ENCODE peak calls at places on chromosomes 11 and 22, in seven cellular contexts. C is nephron progenitor cell, E is GM13977, J is fibroblast of the aortic adventitia, W is cardiac fibroblast, P is heart right ventricle, X is left ventricle myocardium inferior. Z is an unnamed sample.

GRCh38 chr11:61861634-61862033 is 29.7 kb downstream of the FADS3 start:
- DNase-seq in J (no peak), C (no peak), X (peak), W (no peak), P (peak), E (no peak), Z (no peak)

GRCh38 chr22:41217553-41218157 is 12.5 kb downstream of the L3MBTL2 start:
- DNase-seq in E (peak), P (peak), J (peak), C (no peak), W (peak), X (peak), Z (peak)

GRCh38 chr11:15801126-15801525 is 555.2 kb downstream of the SOX6 start:
- DNase-seq in E (no peak), X (no peak), P (no peak), J (no peak), W (no peak), C (no peak), Z (no peak)

GRCh38 chr11:70877151-70877550 is 375.2 kb downstream of the SHANK2 start:
- DNase-seq in J (no peak), W (no peak), X (no peak), C (no peak), P (no peak), E (no peak), Z (no peak)

GRCh38 chr11:16001899-16002426 is 354.4 kb downstream of the SOX6 start:
- DNase-seq in P (no peak), J (peak), W (peak), E (no peak), X (no peak), C (no peak), Z (no peak)

GRCh38 chr11:114348200-114349191 is 51.8 kb downstream of the C11orf71 start:
- DNase-seq in J (peak), C (peak), E (peak), X (no peak), W (peak), P (no peak), Z (peak)

GRCh38 chr11:13850256-13851010 is 112.1 kb upstream of the SPON1 start:
- DNase-seq in P (no peak), J (no peak), W (no peak), X (no peak), E (no peak), C (no peak), Z (no peak)

GRCh38 chr11:94020777-94021615 is at the start of gene HEPHL1:
- DNase-seq in X (no peak), C (no peak), E (no peak), P (no peak), J (no peak), W (no peak), Z (no peak)

GRCh38 chr22:36299911-36300310 is 47.0 kb downstream of the APOL1 start:
- DNase-seq in J (no peak), C (no peak), W (no peak), X (no peak), P (no peak), E (no peak), Z (no peak)

GRCh38 chr11:129613076-129613475 is 202.6 kb upstream of the TMEM45B start:
- DNase-seq in P (no peak), X (no peak), J (peak), C (no peak), E (no peak), W (no peak), Z (no peak)

GRCh38 chr11:114215871-114216803 is 80.1 kb upstream of the NNMT start:
- DNase-seq in W (no peak), J (no peak), E (no peak), X (no peak), C (no peak), P (no peak), Z (no peak)

GRCh38 chr11:124194283-124194682 is 11.1 kb downstream of the OR10D3 start:
- DNase-seq in C (no peak), X (no peak), P (no peak), E (no peak), W (no peak), J (no peak), Z (no peak)

GRCh38 chr11:43327987-43328386 is 16.2 kb downstream of the API5 start:
- DNase-seq in W (peak), P (no peak), E (no peak), X (no peak), J (peak), C (no peak), Z (no peak)

GRCh38 chr11:110921742-110922200 is 209.5 kb upstream of the ARHGAP20 start:
- DNase-seq in X (no peak), J (peak), C (no peak), W (peak), P (no peak), E (no peak), Z (no peak)

GRCh38 chr11:60757231-60757800 is 649 bp downstream of the MS4A15 start:
- DNase-seq in W (no peak), P (no peak), C (no peak), J (no peak), X (no peak), E (no peak), Z (no peak)

GRCh38 chr11:110121204-110121603 is 28.0 kb downstream of the ZC3H12C start:
- DNase-seq in W (peak), J (peak), X (no peak), C (no peak), E (no peak), P (no peak), Z (no peak)

GRCh38 chr22:20026204-20026908 is 5.4 kb downstream of the TANGO2 start:
- DNase-seq in C (no peak), P (no peak), E (no peak), J (no peak), W (no peak), X (no peak), Z (no peak)

GRCh38 chr11:19546325-19546724 is 166.3 kb upstream of the NAV2 start:
- DNase-seq in X (no peak), E (no peak), W (peak), P (no peak), J (peak), C (no peak), Z (no peak)

GRCh38 chr22:37627091-37627490 is 12.4 kb upstream of the SH3BP1 start:
- DNase-seq in C (no peak), P (no peak), X (no peak), E (no peak), J (no peak), W (no peak), Z (no peak)

GRCh38 chr11:111772535-111772934 is 6.3 kb upstream of the PPP2R1B start:
- DNase-seq in W (no peak), J (no peak), X (no peak), C (no peak), E (no peak), P (no peak), Z (no peak)

GRCh38 chr22:37229012-37229804 is 14.9 kb downstream of the RAC2 start:
- DNase-seq in W (peak), X (no peak), P (no peak), C (no peak), J (peak), E (no peak), Z (peak)

GRCh38 chr11:75272821-75273301 is 32.3 kb downstream of the TPBGL start:
- DNase-seq in W (no peak), J (no peak), E (no peak), P (no peak), X (no peak), C (no peak), Z (no peak)

GRCh38 chr22:29031236-29031982 is 30.2 kb downstream of the C22orf31 start:
- DNase-seq in X (no peak), E (no peak), P (peak), C (peak), J (peak), W (peak), Z (peak)
- TF ChIP-seq CTCF in X (no peak), E (no peak), P (no peak), C (no peak), J (peak), W (no peak), Z (no peak)

DNA sequence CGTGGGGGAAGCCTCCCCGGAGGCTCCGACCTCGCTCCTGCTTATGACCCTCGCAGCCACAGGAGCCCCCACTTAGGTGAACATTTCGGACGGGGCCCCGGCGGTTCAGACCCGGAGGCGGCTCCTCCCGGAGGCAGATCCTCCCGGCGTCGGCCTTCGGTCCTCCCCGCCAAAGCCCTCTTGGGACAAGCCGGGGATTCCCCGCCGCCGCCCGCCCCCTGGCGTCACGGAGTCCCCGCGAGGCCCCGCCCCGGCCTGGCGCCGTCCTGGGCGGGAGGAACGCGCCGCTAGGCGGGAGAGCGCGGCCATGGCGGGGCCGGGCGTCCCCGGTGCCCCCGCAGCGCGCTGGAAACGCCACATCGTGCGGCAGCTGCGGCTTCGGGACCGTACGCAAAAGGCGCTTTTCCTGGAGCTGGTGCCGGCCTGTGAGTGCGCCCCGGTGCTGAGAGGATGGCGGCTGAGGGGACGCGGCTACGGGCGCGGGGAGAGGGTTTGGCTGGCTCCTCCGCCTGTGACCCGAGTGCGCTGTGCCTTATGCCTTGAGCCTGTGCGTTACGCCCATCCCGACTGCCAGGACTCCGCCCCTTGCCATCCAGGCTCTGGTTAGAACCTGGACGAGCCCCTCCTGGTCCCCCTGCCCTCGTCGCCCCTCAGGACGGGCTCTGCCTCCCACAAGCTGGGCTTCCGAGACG is at the start of gene ATG16L2:
- DNase-seq in X (peak), C (peak), J (peak), W (peak), P (peak), E (peak), Z (peak)
- TF ChIP-seq CTCF in X (peak), C (no peak), J (no peak), W (no peak), P (peak), E (peak), Z (no peak)

DNA sequence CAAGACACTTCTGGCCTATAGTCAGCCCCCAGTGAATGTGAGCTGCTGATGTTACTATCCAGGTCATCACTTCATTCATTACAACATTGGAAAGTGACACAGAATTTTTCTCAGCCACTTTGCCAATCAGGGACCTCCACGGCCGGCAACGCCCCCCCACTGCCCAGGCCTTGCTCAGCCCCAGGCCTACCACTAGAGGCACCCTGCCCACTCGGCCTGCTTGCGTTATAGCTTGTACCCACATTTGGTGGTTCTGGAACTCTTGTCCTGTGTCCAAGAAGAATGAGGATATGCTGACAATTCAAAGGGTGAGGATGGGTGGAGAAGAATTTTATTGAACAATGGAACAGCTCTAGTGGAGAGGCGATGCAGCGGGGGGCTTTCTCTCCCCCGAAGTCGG is 96.2 kb downstream of the TSPAN18 start:
- DNase-seq in E (no peak), P (no peak), C (peak), J (no peak), W (peak), X (no peak), Z (peak)
- TF ChIP-seq CTCF in E (peak), P (no peak), C (no peak), J (peak), W (peak), X (no peak), Z (no peak)

DNA sequence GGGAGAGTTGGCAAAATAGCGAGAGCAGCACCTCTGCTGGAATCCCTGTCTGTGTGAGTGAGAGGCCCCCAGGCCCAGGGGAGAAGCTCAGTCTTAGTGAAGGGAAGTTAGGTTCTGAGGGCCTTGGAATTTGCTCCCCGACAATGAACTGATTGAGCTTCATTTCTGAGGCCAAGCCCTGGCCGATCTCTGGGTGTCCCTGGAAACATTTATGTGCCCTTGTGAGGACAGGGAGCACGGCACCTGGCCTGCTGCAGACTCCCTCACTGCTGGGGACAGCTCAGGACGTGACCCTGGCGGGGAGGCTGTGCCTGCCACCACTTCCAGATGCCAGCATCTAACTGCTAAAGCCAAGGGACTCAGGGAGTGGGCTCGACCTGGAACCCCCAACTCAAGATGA is 52.0 kb downstream of the ARHGAP8 start:
- DNase-seq in P (no peak), J (no peak), C (no peak), X (no peak), W (no peak), E (no peak), Z (no peak)
- TF ChIP-seq CTCF in P (no peak), J (no peak), C (no peak), X (no peak), W (no peak), E (no peak), Z (no peak)

GRCh38 chr11:78254263-78254662 is 65.5 kb downstream of the USP35 start:
- DNase-seq in P (no peak), X (no peak), W (no peak), J (peak), C (no peak), E (no peak), Z (no peak)
- TF ChIP-seq CTCF in P (no peak), X (no peak), W (no peak), J (no peak), C (no peak), E (no peak), Z (no peak)

GRCh38 chr11:34514050-34514449 is 456 bp upstream of the ELF5 start:
- DNase-seq in J (no peak), X (no peak), P (no peak), W (no peak), E (no peak), C (no peak), Z (no peak)

GRCh38 chr11:34514597-34514996 is 1.0 kb upstream of the ELF5 start:
- DNase-seq in E (no peak), C (no peak), X (no peak), W (no peak), J (no peak), P (no peak), Z (no peak)

GRCh38 chr11:34510673-34511072 is 2.9 kb downstream of the ELF5 start:
- DNase-seq in J (no peak), W (no peak), C (no peak), P (no peak), X (no peak), E (no peak), Z (no peak)

GRCh38 chr11:34513674-34513995 is at the start of gene ELF5:
- DNase-seq in J (no peak), E (no peak), P (no peak), X (no peak), W (no peak), C (no peak), Z (no peak)

DNA sequence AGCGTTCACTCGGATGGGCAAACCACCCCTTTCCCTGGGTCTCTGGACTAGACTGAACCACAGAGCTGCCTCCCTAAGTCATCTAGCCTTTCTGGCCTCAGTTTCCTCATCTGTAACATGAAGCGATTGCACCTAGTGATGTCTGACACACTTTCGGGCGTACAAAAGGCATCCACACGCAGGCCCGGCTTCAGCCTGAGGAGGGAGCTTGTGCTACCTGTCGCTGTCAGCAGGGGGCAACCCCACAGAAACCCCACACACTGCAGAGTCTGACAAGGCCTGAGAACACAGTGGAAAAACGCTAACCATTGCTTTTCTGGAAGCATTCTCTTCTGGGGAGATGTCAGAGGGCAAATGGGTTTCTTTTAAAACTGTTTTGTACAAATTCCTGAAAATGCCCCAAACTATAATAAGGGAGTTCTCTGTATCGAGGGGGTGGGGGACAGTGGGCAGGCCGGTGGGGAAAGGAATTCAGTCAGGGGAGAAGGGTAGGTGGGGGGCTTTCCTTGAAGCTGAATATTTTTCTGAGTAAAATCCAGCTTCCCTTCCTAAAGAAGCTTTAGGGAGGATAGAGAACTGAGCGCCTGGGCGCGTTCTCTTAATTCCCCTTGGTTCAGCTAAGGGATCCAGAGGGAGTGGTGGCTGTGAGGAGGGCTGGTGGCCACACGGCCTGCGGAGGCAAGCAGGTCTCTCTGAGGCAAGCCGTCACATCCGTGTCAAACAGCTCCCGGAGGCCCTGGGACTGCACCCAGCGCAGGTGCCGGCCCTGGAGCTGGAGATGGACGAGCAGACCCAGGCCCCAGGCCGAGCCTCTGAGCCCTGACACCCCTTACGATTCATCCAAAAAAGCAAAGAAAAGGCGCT is 552 bp downstream of the ELF5 start:
- DNase-seq in P (peak), J (peak), W (peak), E (peak), X (peak), C (peak), Z (peak)
- TF ChIP-seq CTCF in P (peak), J (peak), W (peak), E (peak), X (peak), C (peak), Z (peak)

DNA sequence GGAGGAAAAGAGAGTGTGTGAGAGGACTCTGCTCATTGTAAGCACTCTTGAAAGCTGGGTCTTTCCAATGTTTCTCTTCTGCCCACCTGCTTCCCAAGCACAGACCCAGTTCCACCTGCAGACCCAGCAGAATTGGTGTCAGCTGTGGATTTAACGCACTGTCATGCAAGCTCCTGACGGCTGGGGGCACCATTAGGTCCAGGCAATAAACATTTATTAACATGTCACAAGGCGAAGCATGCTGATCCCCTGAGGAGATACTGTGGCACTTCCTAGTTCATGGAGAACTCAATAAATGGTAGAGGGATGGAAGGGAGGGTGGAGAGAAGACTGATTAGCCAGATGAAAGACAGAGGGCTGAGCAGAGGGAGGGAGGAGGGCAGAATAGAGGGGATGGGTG is 68.3 kb upstream of the TSPAN18 start:
- DNase-seq in E (peak), W (peak), P (no peak), J (no peak), C (peak), X (no peak), Z (peak)
- TF ChIP-seq CTCF in E (peak), W (peak), P (peak), J (no peak), C (peak), X (peak), Z (no peak)

DNA sequence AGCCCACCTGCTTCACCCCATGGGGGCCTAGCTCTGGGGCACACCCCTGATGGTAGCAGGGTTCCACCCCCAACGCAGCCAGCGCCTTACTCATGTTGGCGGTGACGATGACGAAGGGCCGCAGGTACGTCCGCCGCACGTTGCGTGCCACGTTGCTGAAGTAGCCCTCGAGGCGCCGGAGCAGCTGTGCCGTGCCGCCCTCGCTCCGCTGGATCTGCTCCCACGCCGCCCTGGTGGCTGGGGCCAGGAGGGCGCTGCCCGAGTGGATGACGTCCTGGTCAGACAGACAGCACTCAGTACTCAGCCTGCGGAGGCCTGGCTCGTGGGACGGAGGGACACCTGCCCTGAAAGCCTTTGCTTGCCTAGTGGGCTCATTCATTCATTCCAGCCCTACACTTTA is 50.8 kb downstream of the TRMU start:
- DNase-seq in J (no peak), W (no peak), E (no peak), P (no peak), X (no peak), C (no peak), Z (no peak)
- TF ChIP-seq CTCF in J (peak), W (no peak), E (no peak), P (no peak), X (no peak), C (no peak), Z (no peak)

DNA sequence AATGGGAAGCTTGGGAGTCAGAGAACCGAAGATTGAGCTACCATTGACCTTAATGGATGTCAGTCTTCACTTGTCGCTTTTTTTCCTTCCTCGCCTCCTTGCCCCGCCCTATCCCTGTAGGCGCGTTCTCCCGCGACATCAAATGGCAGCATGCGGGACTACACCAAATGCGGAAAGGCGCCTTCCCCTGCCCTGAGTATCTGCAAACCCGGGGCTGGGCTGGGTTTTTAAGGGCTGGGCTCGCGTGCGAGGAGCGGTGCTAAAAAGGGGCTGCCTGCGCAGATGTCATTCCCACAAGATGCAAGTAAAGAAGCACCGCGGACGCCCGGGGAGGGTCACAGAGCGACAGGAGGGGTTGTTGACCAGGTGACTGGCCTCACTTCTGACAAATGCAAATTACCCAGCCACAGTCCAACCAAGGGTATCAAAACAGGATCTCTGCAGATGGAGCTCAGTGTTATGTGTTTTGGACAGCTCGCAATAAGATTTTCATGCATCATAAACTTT is 4.7 kb upstream of the FAM111B start:
- DNase-seq in W (peak), J (peak), C (peak), X (peak), P (peak), E (peak), Z (peak)
- TF ChIP-seq CTCF in W (peak), J (peak), C (peak), X (peak), P (no peak), E (peak), Z (peak)